ENCODE peak calls at places on chromosomes 4 and X, in seven cellular contexts. O is brain microvascular endothelial cell, P is tibial artery, C is BE2C, U is HL-60, A is AG04449, Q is IMR-90. G is an unnamed sample.

GRCh38 chrX:129478516-129478915 is 44.8 kb downstream of the SMARCA1 start:
- DNase-seq in U (no peak), A (no peak), O (peak; percentile 13), C (no peak), P (no peak), Q (peak; percentile 69), G (peak; percentile 45)

GRCh38 chrX:150504399-150505186 is 63.8 kb upstream of the MTM1 start:
- DNase-seq in P (no peak), U (no peak), O (no peak), A (no peak), C (no peak), Q (peak; percentile 37), G (no peak)

GRCh38 chrX:20252392-20253231 is 14.1 kb downstream of the RPS6KA3 start:
- DNase-seq in U (no peak), Q (peak; percentile 45), C (peak; percentile 41), A (no peak), P (peak; percentile 25), O (peak; percentile 45), G (peak; percentile 57)

GRCh38 chrX:150310417-150310816 is 52.7 kb upstream of the MAMLD1 start:
- DNase-seq in O (no peak), P (no peak), C (no peak), U (no peak), A (no peak), Q (no peak), G (no peak)

GRCh38 chr4:42412251-42412650 is 15.0 kb downstream of the SHISA3 start:
- DNase-seq in C (no peak), O (peak; percentile 54), Q (peak; percentile 90), U (no peak), P (no peak), A (peak; percentile 21), G (peak; percentile 95)

GRCh38 chr4:138049350-138049749 is 192.8 kb downstream of the SLC7A11 start:
- DNase-seq in P (no peak), O (no peak), U (no peak), C (no peak), A (no peak), Q (no peak), G (no peak)

GRCh38 chrX:149120459-149120858 is 384.6 kb downstream of the IDS start:
- DNase-seq in A (no peak), U (no peak), Q (no peak), O (no peak), P (no peak), C (no peak), G (no peak)

GRCh38 chrX:7131621-7132020 is 15.9 kb upstream of the STS start:
- DNase-seq in P (no peak), U (no peak), C (no peak), Q (no peak), A (no peak), O (no peak), G (no peak)

GRCh38 chr4:75733369-75733768 is 9.0 kb downstream of the USO1 start:
- DNase-seq in P (no peak), Q (peak; percentile 64), A (no peak), U (no peak), C (no peak), O (no peak), G (peak; percentile 61)

GRCh38 chr4:139018971-139019758 is 3.6 kb downstream of the NOCT start:
- DNase-seq in U (no peak), A (no peak), Q (peak; percentile 85), O (no peak), C (peak; percentile 33), P (no peak), G (peak; percentile 44)

GRCh38 chr4:113618205-113618604 is 143.3 kb downstream of the CAMK2D start:
- DNase-seq in O (no peak), A (no peak), Q (no peak), P (no peak), C (no peak), U (no peak), G (peak; percentile 51)

GRCh38 chr4:88054229-88054628 is 46.8 kb downstream of the PKD2 start:
- DNase-seq in O (no peak), A (no peak), P (no peak), C (no peak), Q (no peak), U (no peak), G (no peak)

GRCh38 chr4:126890383-126890782 is 742.4 kb upstream of the INTU start:
- DNase-seq in U (no peak), O (no peak), Q (peak; percentile 66), C (no peak), A (no peak), P (no peak), G (no peak)

GRCh38 chr4:37737456-37737855 is 51.3 kb upstream of the RELL1 start:
- DNase-seq in Q (peak; percentile 69), O (peak; percentile 59), C (no peak), P (no peak), A (peak; percentile 14), U (no peak), G (peak; percentile 82)

GRCh38 chr4:80417019-80417418 is 81.5 kb downstream of the CFAP299 start:
- DNase-seq in O (no peak), Q (no peak), U (no peak), P (no peak), C (no peak), A (no peak), G (no peak)

DNA sequence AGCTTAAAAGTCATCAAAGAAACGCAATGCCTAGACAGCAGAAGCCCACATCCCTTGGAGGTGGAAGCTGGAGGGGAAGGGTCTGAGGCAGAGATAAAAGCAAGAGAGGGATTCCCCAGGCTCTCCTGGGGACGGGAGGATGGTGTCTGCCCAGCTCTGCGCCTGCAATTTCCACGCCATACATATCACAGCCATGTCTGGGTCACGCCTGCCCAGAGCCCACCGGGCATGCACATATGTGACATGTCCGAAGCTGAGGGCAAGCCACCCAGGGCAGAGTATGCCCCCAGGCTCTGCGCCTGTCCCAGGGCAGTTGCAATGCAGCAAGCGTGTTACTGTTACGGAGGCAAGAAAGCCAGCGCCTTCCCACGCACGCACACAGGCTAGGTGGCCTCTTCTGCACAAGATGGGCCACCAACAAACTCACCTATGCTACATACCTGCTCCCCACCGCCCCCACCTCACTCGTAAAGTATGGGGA is 1.2 kb downstream of the FGF13 start:
- DNase-seq in O (no peak), A (no peak), C (no peak), U (no peak), Q (no peak), P (no peak), G (no peak)
- H3K4me3 ChIP-seq in O (peak overlapping the region; percentile 37), A (no peak overlapping the region), C (no peak overlapping the region), U (no peak overlapping the region), Q (no peak overlapping the region), P (peak overlapping the region; percentile 75), G (no peak overlapping the region)

DNA sequence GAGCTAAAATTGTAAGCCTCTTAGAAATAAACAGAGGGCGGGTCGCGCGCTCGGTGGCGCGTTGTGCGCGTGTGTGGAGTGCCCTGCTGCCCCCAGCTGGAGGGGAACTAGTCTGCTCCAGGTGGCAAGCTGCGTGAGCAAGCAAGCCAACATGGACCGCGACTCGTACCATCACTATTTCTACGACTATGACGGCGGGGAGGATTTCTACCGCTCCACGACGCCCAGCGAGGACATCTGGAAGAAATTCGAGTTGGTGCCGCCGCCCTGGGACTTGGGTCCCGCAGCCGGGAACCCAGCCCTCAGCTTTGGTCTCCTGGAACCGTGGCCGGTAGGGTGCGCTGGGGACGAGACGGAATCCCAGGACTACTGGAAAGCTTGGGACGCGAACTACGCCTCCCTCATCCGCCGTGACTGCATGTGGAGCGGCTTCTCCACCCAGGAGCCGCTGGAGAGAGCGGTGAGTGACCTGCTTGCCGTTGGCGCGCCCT is 66.1 kb downstream of the DNAAF6 start:
- DNase-seq in P (no peak), O (no peak), U (no peak), A (no peak), Q (no peak), C (no peak), G (no peak)
- TF ChIP-seq CTCF in P (no peak), O (peak; percentile 6), U (no peak), A (no peak), Q (no peak), C (no peak), G (no peak)

GRCh38 chr4:73897380-73898136 is 28.4 kb downstream of the CXCL1 start:
- DNase-seq in C (no peak), U (no peak), Q (peak; percentile 60), A (peak; percentile 82), P (no peak), O (no peak), G (peak; percentile 96)
- H3K4me3 ChIP-seq in C (no peak overlapping the region), U (no peak overlapping the region), Q (no peak overlapping the region), A (no peak overlapping the region), P (no peak overlapping the region), O (no peak overlapping the region), G (no peak overlapping the region)

DNA sequence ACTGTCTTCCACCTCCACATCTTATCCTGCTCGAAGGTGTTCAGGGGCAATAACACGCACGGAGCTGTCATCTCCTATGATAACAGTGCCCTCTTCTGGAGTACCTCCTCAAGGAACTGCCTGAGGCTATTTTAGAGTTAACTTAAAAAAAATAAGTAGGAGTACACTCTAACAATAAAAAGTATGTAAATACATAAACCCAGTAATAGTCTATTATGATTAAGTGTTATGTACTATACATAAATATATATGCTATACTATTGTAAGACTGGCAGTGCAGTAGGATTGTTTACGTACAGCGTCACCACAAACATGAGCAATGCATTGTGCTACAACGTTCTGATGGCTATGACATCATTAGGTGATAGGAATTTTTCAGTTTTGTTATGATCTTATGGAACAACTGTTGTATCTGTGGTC is 34.5 kb upstream of the TLR2 start:
- DNase-seq in U (no peak), Q (peak; percentile 42), A (no peak), O (peak; percentile 23), C (no peak), P (no peak), G (peak; percentile 65)
- TF ChIP-seq CTCF in U (no peak), Q (peak; percentile 49), A (no peak), O (peak; percentile 58), C (peak; percentile 15), P (no peak), G (peak; percentile 44)

GRCh38 chrX:153921511-153922285 is 4.4 kb downstream of the ARHGAP4 start:
- DNase-seq in A (no peak), Q (no peak), P (no peak), O (no peak), U (no peak), C (peak; percentile 61), G (no peak)
- H3K4me3 ChIP-seq in A (no peak overlapping the region), Q (no peak overlapping the region), P (no peak overlapping the region), O (no peak overlapping the region), U (no peak overlapping the region), C (peak overlapping the region; percentile 45), G (no peak overlapping the region)

G was measured in cardiac fibroblast.